ENCODE peak calls at places on chromosomes 2 and 18, in six cellular contexts. O is AG04450; C is CD4-positive, alpha-beta T cell; N is cardiac muscle cell; I is GM12878; E is fibroblast of lung. K is an unnamed sample.

GRCh38 chr18:61929881-61930640 is 37.3 kb upstream of the RNF152 start:
- DNase-seq in N (no peak), I (no peak), E (no peak), O (no peak), C (no peak), K (no peak)

GRCh38 chr2:99867690-99868089 is 274.7 kb downstream of the AFF3 start:
- DNase-seq in C (no peak), E (peak; percentile 57), O (no peak), I (no peak), N (no peak), K (no peak)

GRCh38 chr18:55593888-55594287 is 5.9 kb upstream of the TCF4 start:
- DNase-seq in N (no peak), E (no peak), I (no peak), C (no peak), O (no peak), K (no peak)

GRCh38 chr2:22449676-22450075 is 935.3 kb upstream of the KLHL29 start:
- DNase-seq in N (no peak), O (no peak), I (no peak), E (no peak), C (no peak), K (no peak)

GRCh38 chr2:29559608-29560007 is 361.8 kb downstream of the ALK start:
- DNase-seq in N (no peak), O (no peak), I (no peak), E (no peak), C (no peak), K (no peak)

GRCh38 chr2:186995092-186995491 is 146.1 kb upstream of the ZSWIM2 start:
- DNase-seq in O (no peak), E (peak; percentile 88), I (no peak), N (no peak), C (no peak), K (no peak)

GRCh38 chr2:109351164-109351756 is 222.3 kb downstream of the SH3RF3 start:
- DNase-seq in N (no peak), E (peak; percentile 86), O (peak; percentile 54), C (no peak), I (no peak), K (peak; percentile 90)

GRCh38 chr18:70335892-70336726 is 47.3 kb downstream of the SOCS6 start:
- DNase-seq in E (no peak), C (no peak), O (no peak), I (no peak), N (no peak), K (no peak)

GRCh38 chr2:201643216-201643651 is at the start of gene TMEM237:
- DNase-seq in E (peak; percentile 19), I (no peak), C (no peak), O (no peak), N (peak; percentile 78), K (no peak)

GRCh38 chr2:72035518-72036172 is 112.0 kb downstream of the CYP26B1 start:
- DNase-seq in C (no peak), N (no peak), E (peak; percentile 6), I (no peak), O (no peak), K (no peak)

GRCh38 chr2:145066151-145066661 is 546.3 kb upstream of the ZEB2 start:
- DNase-seq in E (peak; percentile 4), O (no peak), I (no peak), N (no peak), C (no peak), K (no peak)

GRCh38 chr2:183255406-183255805 is 131.2 kb downstream of the NUP35 start:
- DNase-seq in O (no peak), N (no peak), E (no peak), I (no peak), C (no peak), K (no peak)

DNA sequence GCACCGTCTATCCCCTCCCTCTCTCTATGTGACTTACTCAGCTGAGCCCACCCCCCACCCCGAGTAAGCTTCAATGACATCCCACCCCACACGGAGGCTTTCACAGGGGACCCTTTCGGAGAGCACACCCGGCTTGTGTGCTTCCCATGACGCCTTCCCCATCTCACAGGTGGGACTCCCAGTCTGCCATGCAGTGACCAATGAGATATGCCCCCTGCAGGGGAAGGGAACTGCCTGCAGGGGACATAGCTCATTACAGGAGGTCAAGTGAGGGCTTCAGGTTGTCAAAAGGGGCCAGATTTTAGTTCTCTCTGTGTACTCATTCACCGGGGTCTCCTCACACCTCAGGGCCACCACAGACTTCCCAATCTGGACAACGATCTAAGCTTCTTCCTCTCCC is 112.6 kb downstream of the GAREM1 start:
- DNase-seq in N (peak; percentile 8), O (no peak), I (no peak), C (no peak), E (no peak), K (no peak)
- TF ChIP-seq CTCF in N (no peak), O (no peak), I (no peak), C (no peak), E (no peak), K (no peak)

DNA sequence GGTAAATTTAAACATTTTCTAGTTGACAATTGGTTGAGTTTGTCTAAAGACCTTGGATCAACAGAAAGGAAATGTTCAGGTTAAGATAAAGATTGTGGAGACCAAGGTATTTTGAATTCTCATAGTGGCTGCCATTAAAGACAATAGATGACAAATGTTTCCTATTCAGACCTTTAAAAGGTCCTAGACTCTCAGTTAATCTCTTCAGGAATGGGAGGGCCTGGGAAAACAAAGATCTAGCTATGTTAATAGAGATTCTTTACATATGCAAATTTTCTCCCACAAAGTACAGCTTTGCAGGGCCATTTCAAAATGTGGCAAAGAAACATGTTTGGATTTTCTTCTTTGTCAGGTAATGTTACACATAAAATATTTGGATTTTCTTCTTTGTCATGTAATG is 403.9 kb downstream of the SPAG16 start:
- DNase-seq in I (no peak), O (no peak), N (no peak), E (no peak), C (no peak), K (no peak)
- H3K9me3 ChIP-seq in I (no peaks in the 10 kb centered on the region), O (peaks cover 7% of the 10 kb centered on the region), N (no peaks in the 10 kb centered on the region), E (no peaks in the 10 kb centered on the region), C (no peaks in the 10 kb centered on the region), K (no peaks in the 10 kb centered on the region)

DNA sequence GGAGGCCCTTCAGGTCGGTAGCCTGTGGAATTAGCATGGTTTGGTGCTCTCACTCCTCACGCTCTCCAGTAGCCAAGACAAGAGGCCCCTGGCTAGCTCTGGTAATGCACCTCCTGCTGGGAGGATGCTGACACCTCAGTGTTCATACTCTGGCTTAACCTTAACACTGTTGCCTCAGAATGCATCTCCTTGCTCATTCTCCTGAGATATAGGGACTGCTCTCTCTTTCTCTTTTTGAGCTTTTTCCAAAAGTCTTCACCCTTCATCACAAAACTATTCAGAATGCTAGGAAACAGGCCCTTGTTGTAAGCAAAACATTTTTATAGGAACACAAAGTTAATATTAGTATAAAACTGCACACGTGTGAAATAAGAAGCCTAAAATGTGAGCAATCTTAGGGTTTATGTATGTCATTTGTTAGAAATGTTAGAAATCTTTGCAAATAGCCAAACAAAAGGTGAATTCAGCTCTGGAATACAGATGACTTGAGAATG is 17.3 kb upstream of the IMPA2 start:
- DNase-seq in C (no peak), E (no peak), I (no peak), O (no peak), N (no peak), K (no peak)
- TF ChIP-seq CTCF in C (no peak), E (peak; percentile 29), I (peak; percentile 2), O (peak; percentile 44), N (peak; percentile 21), K (no peak)

DNA sequence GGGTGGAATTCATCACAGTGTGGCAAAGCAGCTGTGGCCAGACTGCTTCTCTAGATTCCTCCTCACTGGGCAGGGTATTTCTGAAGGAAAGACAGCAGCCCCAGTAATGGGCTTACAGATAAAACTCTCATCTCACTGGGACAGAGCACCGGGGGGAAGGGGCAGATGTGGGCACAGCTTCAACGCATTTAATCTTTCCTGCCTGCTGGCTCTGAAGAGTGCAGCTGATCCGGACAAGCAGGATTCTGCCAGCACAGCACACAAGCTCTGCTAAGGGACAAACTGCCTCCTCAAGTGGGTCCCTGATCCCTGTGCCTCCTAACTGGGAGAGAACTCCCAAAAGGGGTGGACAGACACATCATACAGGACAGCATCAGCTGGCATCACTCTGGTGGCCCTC is 779.9 kb upstream of the CNTNAP5 start:
- DNase-seq in C (no peak), I (no peak), O (no peak), N (no peak), E (no peak), K (no peak)
- H3K9me3 ChIP-seq in C (peaks cover 4% of the 10 kb centered on the region), I (no peaks in the 10 kb centered on the region), O (peaks cover 16% of the 10 kb centered on the region), N (no peaks in the 10 kb centered on the region), E (no peaks in the 10 kb centered on the region), K (no peaks in the 10 kb centered on the region)

DNA sequence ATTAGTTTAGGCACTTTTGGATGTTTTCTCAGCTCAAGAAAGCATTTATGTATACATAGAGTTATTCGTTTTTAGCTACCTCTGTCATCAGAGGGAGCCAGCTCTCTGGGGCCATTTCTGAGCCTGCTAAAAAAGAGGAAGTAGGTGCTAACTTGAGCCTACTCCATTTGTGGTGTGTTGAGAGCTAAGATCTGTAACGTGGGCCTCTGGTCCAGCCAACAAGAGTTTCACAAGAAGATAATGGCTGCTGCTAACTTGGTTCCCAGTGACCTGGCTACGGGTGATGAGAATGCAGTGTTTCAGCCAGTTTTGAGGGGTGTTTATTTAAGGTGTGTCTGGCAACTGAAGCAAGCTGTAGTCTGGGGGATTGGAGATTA is 182.5 kb downstream of the PRKCE start:
- DNase-seq in N (no peak), I (peak; percentile 77), E (no peak), C (no peak), O (no peak), K (no peak)
- TF ChIP-seq CTCF in N (no peak), I (peak; percentile 15), E (no peak), C (no peak), O (no peak), K (no peak)

DNA sequence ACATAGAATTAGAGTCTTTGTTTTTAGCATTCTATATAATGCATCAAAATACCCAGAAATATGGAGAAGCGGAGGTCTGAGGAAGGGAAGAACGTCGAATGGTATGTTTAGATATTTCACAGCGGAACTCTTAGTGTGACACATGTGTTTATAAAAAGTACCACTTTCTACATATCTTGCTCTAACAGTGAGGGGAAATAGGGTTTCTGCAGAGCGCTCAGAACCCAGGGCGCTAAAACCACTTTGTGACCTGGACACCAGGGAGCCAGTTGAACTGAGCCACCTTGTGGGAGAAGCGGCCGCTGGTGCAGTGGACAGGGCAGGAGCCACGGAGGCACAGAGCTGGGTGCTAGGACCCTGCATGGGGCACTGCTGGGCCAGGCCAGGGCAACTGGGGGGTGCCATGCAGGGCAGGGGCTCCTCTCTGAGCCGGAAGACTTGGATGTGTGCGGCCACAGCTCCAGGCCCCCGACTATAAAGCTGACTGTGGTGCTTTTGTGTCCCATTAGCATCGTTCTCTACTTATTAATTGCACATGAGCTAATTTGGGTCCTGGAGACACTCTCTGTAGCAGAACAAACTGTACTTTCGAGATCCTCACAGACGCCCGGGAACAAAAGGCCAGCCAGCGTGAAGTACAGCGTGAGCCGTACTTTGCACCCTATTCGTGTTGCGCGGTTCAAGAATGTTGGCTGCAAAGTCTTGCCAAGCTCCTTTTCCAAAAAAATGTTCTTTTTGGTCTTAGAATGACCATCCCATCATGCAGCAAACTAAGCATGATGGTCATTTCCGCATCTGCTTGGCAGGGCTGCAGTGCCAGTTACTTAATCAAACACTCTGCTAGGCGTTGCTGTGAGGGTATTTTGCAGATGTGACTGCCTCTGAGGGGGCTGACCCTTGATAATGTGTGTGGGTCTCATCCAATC is 151.9 kb upstream of the ALKAL2 start:
- DNase-seq in I (no peak), E (peak; percentile 5), C (no peak), N (no peak), O (no peak), K (peak; percentile 8)
- H3K9me3 ChIP-seq in I (no peaks in the 10 kb centered on the region), E (no peaks in the 10 kb centered on the region), C (no peaks in the 10 kb centered on the region), N (no peaks in the 10 kb centered on the region), O (peaks cover 78% of the 10 kb centered on the region), K (no peaks in the 10 kb centered on the region)